ENCODE peak calls at places on chromosomes 2 and 18, in ten cellular contexts. N is KBM-7; U is naive thymus-derived CD8-positive, alpha-beta T cell; P is amniotic epithelial cell; E is D341Med; O is ovary; V is pancreas; M is H9; F is heart left ventricle; Y is T-helper 9 cell. X is an unnamed sample.

GRCh38 chr2:64019083-64019974 is at the start of gene VPS54:
- DNase-seq in N (peak; percentile 63), U (peak; percentile 72), P (peak; percentile 65), E (peak; percentile 88), O (peak; percentile 72), V (peak; percentile 69), M (peak; percentile 61), F (peak; percentile 66), Y (peak; percentile 41), X (peak; percentile 76)

GRCh38 chr2:12440731-12441130 is 276.0 kb upstream of the TRIB2 start:
- DNase-seq in N (no peak), U (no peak), P (no peak), E (no peak), O (no peak), V (no peak), M (no peak), F (no peak), Y (no peak), X (no peak)

GRCh38 chr2:218261424-218262273 is 834 bp downstream of the GPBAR1 start:
- DNase-seq in N (no peak), U (no peak), P (no peak), E (no peak), O (no peak), V (no peak), M (no peak), F (no peak), Y (no peak), X (no peak)

GRCh38 chr18:59748628-59749360 is 51.6 kb upstream of the CCBE1 start:
- DNase-seq in N (no peak), U (no peak), P (peak; percentile 64), E (no peak), O (no peak), V (no peak), M (no peak), F (no peak), Y (no peak), X (no peak)

GRCh38 chr2:205188516-205189138 is 493.7 kb upstream of the NRP2 start:
- DNase-seq in N (no peak), U (no peak), P (peak; percentile 88), E (no peak), O (peak; percentile 87), V (peak; percentile 18), M (peak; percentile 55), F (peak; percentile 62), Y (no peak), X (peak; percentile 80)

GRCh38 chr18:7367336-7367735 is 136.4 kb downstream of the LRRC30 start:
- DNase-seq in N (no peak), U (no peak), P (no peak), E (no peak), O (no peak), V (no peak), M (peak; percentile 43), F (no peak), Y (no peak), X (no peak)

GRCh38 chr2:100483892-100484291 is 13.6 kb downstream of the NMS start:
- DNase-seq in N (no peak), U (no peak), P (no peak), E (no peak), O (no peak), V (no peak), M (no peak), F (no peak), Y (no peak), X (no peak)

GRCh38 chr2:156083707-156084494 is 248.6 kb downstream of the NR4A2 start:
- DNase-seq in N (peak; percentile 3), U (no peak), P (no peak), E (no peak), O (no peak), V (no peak), M (no peak), F (no peak), Y (no peak), X (peak; percentile 57)

GRCh38 chr2:240226672-240227537 is 86.4 kb upstream of the OTOS start:
- DNase-seq in N (no peak), U (no peak), P (no peak), E (no peak), O (peak; percentile 8), V (no peak), M (peak; percentile 16), F (peak; percentile 13), Y (no peak), X (no peak)

GRCh38 chr2:202141319-202141947 is 68.4 kb downstream of the KIAA2012 start:
- DNase-seq in N (no peak), U (no peak), P (no peak), E (no peak), O (no peak), V (no peak), M (no peak), F (no peak), Y (no peak), X (no peak)

GRCh38 chr18:74951165-74951760 is 257.7 kb downstream of the PTGR3 start:
- DNase-seq in N (no peak), U (no peak), P (peak; percentile 47), E (no peak), O (peak; percentile 39), V (peak; percentile 73), M (no peak), F (no peak), Y (no peak), X (peak; percentile 70)

GRCh38 chr2:69222984-69223658 is 163.9 kb downstream of the GFPT1 start:
- DNase-seq in N (no peak), U (no peak), P (no peak), E (peak; percentile 34), O (no peak), V (no peak), M (no peak), F (peak; percentile 57), Y (no peak), X (no peak)

GRCh38 chr2:202545523-202545922 is 89.2 kb upstream of the FAM117B start:
- DNase-seq in N (no peak), U (no peak), P (no peak), E (no peak), O (no peak), V (no peak), M (no peak), F (no peak), Y (no peak), X (no peak)

GRCh38 chr2:239025081-239025801 is 177.4 kb downstream of the TWIST2 start:
- DNase-seq in N (no peak), U (no peak), P (peak; percentile 78), E (no peak), O (no peak), V (no peak), M (no peak), F (no peak), Y (no peak), X (no peak)

GRCh38 chr2:205706769-205707375 is 24.6 kb downstream of the NRP2 start:
- DNase-seq in N (peak; percentile 89), U (peak; percentile 14), P (peak; percentile 96), E (no peak), O (peak; percentile 73), V (no peak), M (no peak), F (peak; percentile 68), Y (no peak), X (peak; percentile 76)

GRCh38 chr2:176172748-176173586 is 15.5 kb upstream of the HOXD1 start:
- DNase-seq in N (no peak), U (no peak), P (no peak), E (no peak), O (no peak), V (no peak), M (no peak), F (no peak), Y (no peak), X (no peak)

GRCh38 chr18:50694147-50694546 is 125.7 kb downstream of the MRO start:
- DNase-seq in N (no peak), U (no peak), P (no peak), E (no peak), O (no peak), V (no peak), M (no peak), F (no peak), Y (no peak), X (no peak)

GRCh38 chr2:96837575-96837974 is 6.2 kb downstream of the ANKRD23 start:
- DNase-seq in N (no peak), U (no peak), P (no peak), E (no peak), O (no peak), V (no peak), M (no peak), F (no peak), Y (no peak), X (no peak)

GRCh38 chr2:169964740-169965139 is 137.5 kb downstream of the UBR3 start:
- DNase-seq in N (no peak), U (no peak), P (peak; percentile 78), E (no peak), O (no peak), V (no peak), M (no peak), F (no peak), Y (no peak), X (no peak)

GRCh38 chr2:229715895-229716507 is 1.6 kb upstream of the DNER start:
- DNase-seq in N (peak; percentile 52), U (peak; percentile 21), P (peak; percentile 20), E (peak; percentile 51), O (no peak), V (peak; percentile 14), M (peak; percentile 55), F (no peak), Y (no peak), X (no peak)

GRCh38 chr2:17643031-17643615 is 102.6 kb downstream of the VSNL1 start:
- DNase-seq in N (no peak), U (no peak), P (peak; percentile 95), E (no peak), O (no peak), V (no peak), M (no peak), F (no peak), Y (no peak), X (no peak)

GRCh38 chr2:72222829-72223564 is 75.3 kb upstream of the CYP26B1 start:
- DNase-seq in N (no peak), U (no peak), P (peak; percentile 92), E (no peak), O (no peak), V (no peak), M (no peak), F (no peak), Y (no peak), X (no peak)

GRCh38 chr2:241066893-241067341 is 35.2 kb downstream of the MTERF4 start:
- DNase-seq in N (no peak), U (no peak), P (peak; percentile 8), E (peak; percentile 32), O (no peak), V (no peak), M (peak; percentile 71), F (peak; percentile 16), Y (no peak), X (no peak)

GRCh38 chr2:32425719-32426141 is 68.9 kb downstream of the BIRC6 start:
- DNase-seq in N (no peak), U (no peak), P (peak; percentile 33), E (peak; percentile 42), O (no peak), V (no peak), M (no peak), F (no peak), Y (no peak), X (no peak)

GRCh38 chr2:115650827-115651226 is 1208.4 kb downstream of the DPP10 start:
- DNase-seq in N (no peak), U (no peak), P (no peak), E (no peak), O (no peak), V (no peak), M (no peak), F (no peak), Y (no peak), X (no peak)

GRCh38 chr2:16508061-16508851 is 157.4 kb downstream of the CYRIA start:
- DNase-seq in N (peak; percentile 35), U (no peak), P (no peak), E (peak; percentile 91), O (peak; percentile 19), V (peak; percentile 68), M (peak; percentile 76), F (peak; percentile 25), Y (no peak), X (peak; percentile 63)

GRCh38 chr2:84388133-84388532 is 70.9 kb downstream of the SUCLG1 start:
- DNase-seq in N (no peak), U (no peak), P (no peak), E (no peak), O (no peak), V (no peak), M (no peak), F (no peak), Y (no peak), X (no peak)

GRCh38 chr2:58965602-58966001 is 724.5 kb upstream of the FANCL start:
- DNase-seq in N (no peak), U (no peak), P (no peak), E (no peak), O (no peak), V (no peak), M (no peak), F (no peak), Y (no peak), X (no peak)

X was measured in sciatic nerve.